ENCODE peak calls at places on chromosomes 16 and 17, in five cellular contexts. C is heart left ventricle, D is RWPE2, V is dorsolateral prefrontal cortex, S is epithelial cell of esophagus. U is an unnamed sample.

GRCh38 chr17:13593757-13594156 is 8.0 kb downstream of the HS3ST3A1 start:
- DNase-seq in C (no peak), V (no peak), D (no peak), S (no peak), U (no peak)

GRCh38 chr17:514584-514983 is 162.0 kb upstream of the RPH3AL start:
- DNase-seq in D (no peak), C (no peak), V (no peak), S (no peak), U (no peak)

GRCh38 chr16:46573008-46573833 is 48.0 kb downstream of the SHCBP1 start:
- DNase-seq in S (peak; percentile 51), C (no peak), V (no peak), D (peak; percentile 75), U (peak; percentile 76)

GRCh38 chr16:969508-970378 is 1.0 kb downstream of the LMF1 start:
- DNase-seq in S (no peak), V (no peak), C (peak; percentile 56), D (peak; percentile 60), U (peak; percentile 23)

GRCh38 chr17:77735341-77736206 is 222.9 kb upstream of the TNRC6C start:
- DNase-seq in S (no peak), V (no peak), C (peak; percentile 70), D (peak; percentile 45), U (no peak)

GRCh38 chr16:20803192-20803560 is 3.1 kb downstream of the ERI2 start:
- DNase-seq in V (no peak), S (no peak), D (no peak), C (no peak), U (no peak)

GRCh38 chr17:19379306-19380075 is 1.2 kb downstream of the MAPK7 start:
- DNase-seq in V (no peak), C (no peak), S (no peak), D (no peak), U (no peak)

GRCh38 chr17:35713069-35713728 is 18.2 kb upstream of the RASL10B start:
- DNase-seq in V (no peak), D (no peak), S (no peak), C (peak; percentile 28), U (no peak)

GRCh38 chr16:75420987-75421819 is 12.1 kb downstream of the CFDP1 start:
- DNase-seq in D (peak; percentile 72), V (no peak), S (peak; percentile 69), C (peak; percentile 88), U (no peak)

GRCh38 chr17:43349142-43349541 is 49.7 kb upstream of the ARL4D start:
- DNase-seq in D (no peak), C (no peak), S (no peak), V (no peak), U (no peak)

GRCh38 chr17:78891406-78892061 is 11.5 kb downstream of the CEP295NL start:
- DNase-seq in S (no peak), D (no peak), C (no peak), V (no peak), U (no peak)
- H3K4me3 ChIP-seq in S (no peak overlapping the region), D (no peak overlapping the region), C (no peak overlapping the region), V (no peak overlapping the region), U (no peak overlapping the region)

GRCh38 chr17:75504347-75505151 is 10.8 kb downstream of the CASKIN2 start:
- DNase-seq in S (peak; percentile 52), D (no peak), C (no peak), V (no peak), U (peak; percentile 22)
- H3K4me3 ChIP-seq in S (no peak overlapping the region), D (no peak overlapping the region), C (no peak overlapping the region), V (no peak overlapping the region), U (peak overlapping the region; percentile 37)

DNA sequence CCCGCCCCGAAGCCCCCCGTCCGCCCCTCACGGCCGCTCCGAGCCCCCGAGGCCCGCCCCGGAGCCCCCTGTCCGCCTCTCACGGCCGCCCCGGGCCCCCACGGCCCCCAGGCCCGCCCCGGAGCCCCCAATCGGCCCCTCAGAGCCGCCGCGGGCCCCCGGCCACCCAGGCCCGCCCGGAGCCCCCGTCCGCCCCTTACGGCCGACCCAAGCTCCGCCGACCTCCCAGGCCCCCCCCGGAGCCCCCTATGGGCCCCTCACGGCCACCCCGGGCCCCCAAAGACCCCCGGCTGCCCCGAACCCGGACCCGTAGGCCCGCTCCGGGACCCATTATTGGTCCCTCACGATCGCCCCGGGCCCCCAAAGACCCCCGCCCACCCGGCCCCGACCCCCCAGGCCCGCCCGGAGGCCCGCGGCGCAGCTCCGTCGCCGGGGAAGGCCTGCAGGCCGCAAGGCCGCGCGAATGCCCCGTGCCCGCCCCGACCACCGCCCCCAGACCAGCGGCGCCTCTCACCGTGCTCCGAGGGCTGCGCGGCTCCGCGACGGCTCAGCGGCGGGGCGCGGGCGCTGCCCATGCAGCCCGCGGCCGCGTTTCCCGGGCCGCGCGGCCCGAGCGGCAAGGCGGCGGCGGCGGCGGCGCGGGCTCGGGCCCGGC is 503 bp downstream of the ANKRD11 start:
- DNase-seq in C (no peak), V (no peak), S (no peak), D (no peak), U (no peak)
- H3K4me3 ChIP-seq in C (peak overlapping the region; percentile 79), V (peak overlapping the region; percentile 89), S (peak overlapping the region; percentile 46), D (peak overlapping the region; percentile 71), U (peak overlapping the region; percentile 94)

GRCh38 chr17:40224707-40225092 is 5.6 kb downstream of the WIPF2 start:
- DNase-seq in V (peak; percentile 44), D (no peak), S (peak; percentile 10), C (peak; percentile 28), U (no peak)
- H3K4me3 ChIP-seq in V (no peak overlapping the region), D (no peak overlapping the region), S (no peak overlapping the region), C (no peak overlapping the region), U (no peak overlapping the region)

DNA sequence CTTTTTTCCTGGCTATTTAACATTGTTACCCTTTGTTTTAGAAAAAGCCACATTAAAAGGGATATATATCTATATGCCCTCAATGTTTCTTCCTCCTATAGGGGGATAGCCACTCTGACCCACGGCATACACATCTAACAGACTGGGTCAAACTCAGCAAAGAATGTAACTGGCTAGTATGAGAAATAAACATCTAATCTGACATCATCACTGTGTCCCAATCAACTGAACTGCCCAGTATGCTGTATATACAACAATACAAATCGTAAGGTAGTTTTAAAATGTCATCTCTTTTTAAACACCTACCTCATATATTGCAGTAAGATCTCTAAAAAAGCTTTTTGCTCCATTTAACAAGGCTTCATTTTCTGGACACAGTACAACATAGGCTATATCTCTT is 39.9 kb upstream of the INTS2 start:
- DNase-seq in C (no peak), V (no peak), D (no peak), S (no peak), U (no peak)
- H3K4me3 ChIP-seq in C (no peak overlapping the region), V (no peak overlapping the region), D (no peak overlapping the region), S (no peak overlapping the region), U (no peak overlapping the region)

GRCh38 chr16:50802958-50803357 is 61.1 kb downstream of the CYLD start:
- DNase-seq in V (no peak), S (no peak), C (no peak), D (no peak), U (no peak)
- H3K4me3 ChIP-seq in V (no peak overlapping the region), S (no peak overlapping the region), C (no peak overlapping the region), D (no peak overlapping the region), U (no peak overlapping the region)

DNA sequence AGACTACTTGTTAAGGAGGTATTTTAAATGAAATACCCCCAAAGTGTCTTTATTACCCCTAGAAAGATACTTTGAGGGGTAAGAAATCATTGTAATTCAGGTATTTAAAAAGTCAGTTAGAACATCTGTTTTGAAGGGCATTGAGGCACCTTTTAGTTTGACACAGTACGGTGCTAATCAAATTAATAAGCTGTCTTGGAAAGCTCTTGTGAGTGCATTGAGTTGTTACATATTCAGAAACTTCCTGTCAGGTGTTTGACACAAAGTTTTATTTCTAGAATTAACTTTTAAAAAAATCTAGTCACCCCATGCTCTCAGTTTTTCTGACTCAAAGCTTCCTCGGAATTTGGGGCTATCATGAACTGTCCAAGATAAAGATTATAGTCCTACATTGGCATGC is 4.6 kb downstream of the RBBP6 start:
- DNase-seq in C (no peak), S (no peak), V (no peak), D (no peak), U (no peak)
- H3K4me3 ChIP-seq in C (peak overlapping the region; percentile 99), S (no peak overlapping the region), V (peak overlapping the region; percentile 2), D (no peak overlapping the region), U (no peak overlapping the region)

DNA sequence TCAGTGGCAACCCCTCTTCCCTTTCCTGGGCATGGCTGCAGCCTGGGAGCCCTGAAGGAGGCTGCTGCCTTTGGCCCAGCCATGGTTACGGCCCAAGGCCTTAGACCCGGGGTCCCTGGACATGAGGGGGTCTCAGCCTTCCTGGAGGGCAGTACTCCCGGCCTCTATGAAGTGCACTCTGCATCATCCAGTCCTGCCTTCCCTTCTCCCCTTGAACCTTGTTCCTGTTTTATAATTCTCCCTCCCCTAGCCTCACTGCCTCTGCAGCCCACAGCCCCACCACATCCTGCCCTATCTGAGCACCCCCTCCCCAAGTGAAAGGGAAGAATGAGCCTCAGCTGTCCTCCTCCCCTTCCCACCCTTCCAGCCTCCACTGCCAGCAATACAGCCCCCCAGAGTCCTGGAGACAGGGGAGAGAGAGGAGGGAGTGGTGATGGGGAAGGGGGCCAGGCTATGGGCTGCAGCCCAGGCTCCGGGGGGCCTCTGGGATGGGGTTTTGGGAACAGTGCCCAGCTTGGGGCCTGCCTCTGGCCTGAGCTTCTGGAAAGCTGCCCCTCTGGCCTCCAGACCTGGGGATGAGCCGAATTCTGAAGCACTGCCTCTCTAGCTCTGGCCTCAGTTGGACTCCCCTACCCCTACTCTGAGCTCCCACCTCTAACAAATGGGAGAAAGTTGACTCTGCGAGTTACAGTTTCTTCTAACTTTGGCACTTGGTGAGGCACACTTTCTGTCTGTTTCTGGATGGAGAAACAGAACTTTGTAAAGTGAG is 7.6 kb downstream of the CCR7 start:
- DNase-seq in C (no peak), D (no peak), V (no peak), S (no peak), U (no peak)
- H3K4me3 ChIP-seq in C (peak overlapping the region; percentile 0), D (no peak overlapping the region), V (no peak overlapping the region), S (no peak overlapping the region), U (no peak overlapping the region)

U was measured in trophoblast cell.